ENCODE peak calls at places on chromosomes 16 and 17, in eight cellular contexts. Q is pancreas; A is left ventricle myocardium inferior; D is endodermal cell; P is brain microvascular endothelial cell; I is ascending aorta; M is CD8-positive, alpha-beta T cell; J is B cell. Y is an unnamed sample.

GRCh38 chr17:29390856-29391631 is 881 bp downstream of the TAOK1 start:
- DNase-seq in P (peak), Q (peak), M (no peak), A (peak), J (peak), I (no peak), D (peak), Y (no peak)

GRCh38 chr17:45907720-45908395 is 13.5 kb downstream of the MAPT start:
- DNase-seq in D (no peak), M (no peak), P (no peak), I (no peak), Q (no peak), J (no peak), A (no peak), Y (no peak)

GRCh38 chr17:77392376-77393273 is 251.9 kb downstream of the SEC14L1 start:
- DNase-seq in P (no peak), M (no peak), A (peak), Q (peak), D (peak), J (no peak), I (no peak), Y (no peak)

GRCh38 chr17:44829558-44830358 is at the start of gene GJC1:
- DNase-seq in I (no peak), J (no peak), Q (peak), A (peak), P (no peak), M (no peak), D (peak), Y (peak)

GRCh38 chr17:50136096-50136687 is 6.2 kb upstream of the SAMD14 start:
- DNase-seq in P (no peak), J (no peak), D (no peak), M (no peak), A (no peak), I (no peak), Q (no peak), Y (no peak)

GRCh38 chr16:80948886-80949502 is 57.7 kb downstream of the CMC2 start:
- DNase-seq in J (no peak), P (no peak), M (no peak), I (no peak), Q (peak), A (peak), D (peak), Y (peak)

GRCh38 chr16:3023415-3023668 is 400 bp downstream of the HCFC1R1 start:
- DNase-seq in J (no peak), Q (no peak), A (peak), M (no peak), P (peak), D (no peak), I (no peak), Y (no peak)

GRCh38 chr17:8047769-8048110 is 8.9 kb downstream of the ALOX15B start:
- DNase-seq in A (no peak), D (no peak), I (no peak), M (no peak), Q (no peak), J (no peak), P (no peak), Y (no peak)

GRCh38 chr17:57553525-57553924 is 191.6 kb downstream of the CCDC182 start:
- DNase-seq in A (no peak), J (no peak), M (no peak), D (no peak), P (no peak), I (no peak), Q (no peak), Y (no peak)

GRCh38 chr16:14409563-14409962 is 220.5 kb downstream of the PARN start:
- DNase-seq in Q (no peak), A (no peak), J (no peak), M (no peak), I (peak), D (no peak), P (peak), Y (no peak)

GRCh38 chr16:75288596-75289120 is 37.2 kb upstream of the BCAR1 start:
- DNase-seq in D (no peak), P (no peak), A (no peak), M (peak), J (no peak), Q (no peak), I (no peak), Y (no peak)

GRCh38 chr17:35808240-35808961 is 883 bp upstream of the TAF15 start:
- DNase-seq in A (no peak), D (peak), M (no peak), I (no peak), Q (no peak), J (no peak), P (no peak), Y (no peak)

GRCh38 chr16:66335704-66336329 is 30.7 kb upstream of the CDH5 start:
- DNase-seq in A (peak), Q (no peak), J (no peak), D (no peak), P (peak), I (no peak), M (no peak), Y (no peak)

GRCh38 chr16:21260870-21261791 is 17.0 kb downstream of the CRYM start:
- DNase-seq in I (no peak), D (no peak), Q (no peak), J (no peak), M (no peak), P (peak), A (no peak), Y (no peak)

GRCh38 chr17:29292992-29293889 is 707 bp downstream of the NUFIP2 start:
- DNase-seq in J (peak), D (peak), P (peak), A (peak), M (peak), Q (peak), I (peak), Y (peak)

GRCh38 chr16:79286646-79287423 is 313.7 kb downstream of the MAF start:
- DNase-seq in M (no peak), D (peak), Q (peak), A (peak), P (no peak), J (peak), I (peak), Y (peak)

GRCh38 chr17:83180264-83180995 is 101.0 kb downstream of the METRNL start:
- DNase-seq in M (no peak), P (no peak), J (no peak), D (peak), A (no peak), I (no peak), Q (no peak), Y (no peak)

GRCh38 chr17:42283241-42284019 is 4.9 kb upstream of the STAT5A start:
- DNase-seq in P (no peak), A (no peak), Q (no peak), M (no peak), D (peak), J (no peak), I (no peak), Y (no peak)

GRCh38 chr16:56788435-56788834 is 58.5 kb downstream of the NUP93 start:
- DNase-seq in J (no peak), A (no peak), P (no peak), D (no peak), Q (no peak), M (no peak), I (no peak), Y (no peak)

GRCh38 chr17:47775181-47775580 is 42.1 kb downstream of the TBX21 start:
- DNase-seq in D (no peak), A (no peak), P (no peak), I (no peak), Q (no peak), J (no peak), M (no peak), Y (no peak)

GRCh38 chr17:32445075-32445427 is 741 bp downstream of the PSMD11 start:
- DNase-seq in A (no peak), D (peak), I (no peak), M (no peak), Q (no peak), J (no peak), P (peak), Y (no peak)

GRCh38 chr17:42928714-42929496 is 28.3 kb downstream of the G6PC1 start:
- DNase-seq in J (peak), D (peak), Q (no peak), M (no peak), A (no peak), I (peak), P (peak), Y (peak)

GRCh38 chr17:82495844-82496528 is 23.5 kb upstream of the FOXK2 start:
- DNase-seq in D (peak), A (no peak), P (no peak), M (no peak), Q (no peak), I (no peak), J (no peak), Y (no peak)

GRCh38 chr16:77499373-77500285 is 64.8 kb upstream of the ADAMTS18 start:
- DNase-seq in P (peak), Q (no peak), J (no peak), D (peak), M (no peak), A (peak), I (no peak), Y (no peak)

GRCh38 chr17:17001874-17002520 is 30.1 kb upstream of the TNFRSF13B start:
- DNase-seq in P (peak), Q (peak), J (peak), M (peak), D (peak), A (peak), I (no peak), Y (peak)

GRCh38 chr16:24689128-24689527 is 40.3 kb upstream of the TNRC6A start:
- DNase-seq in A (no peak), P (no peak), Q (no peak), J (no peak), I (no peak), D (peak), M (no peak), Y (peak)

GRCh38 chr16:52193441-52193840 is 353.5 kb downstream of the TOX3 start:
- DNase-seq in P (no peak), D (no peak), J (no peak), M (no peak), Q (no peak), A (no peak), I (no peak), Y (no peak)

GRCh38 chr16:30902070-30902972 is 5.9 kb downstream of the CTF1 start:
- DNase-seq in D (peak), I (no peak), M (no peak), J (no peak), P (peak), A (peak), Q (peak), Y (peak)

GRCh38 chr17:39357488-39357887 is 43.9 kb downstream of the FBXL20 start:
- DNase-seq in I (no peak), D (no peak), P (no peak), A (no peak), M (no peak), J (no peak), Q (no peak), Y (no peak)

GRCh38 chr17:39352986-39353385 is 48.4 kb downstream of the FBXL20 start:
- DNase-seq in I (no peak), M (no peak), D (no peak), A (no peak), J (no peak), Q (no peak), P (no peak), Y (no peak)

GRCh38 chr17:39349246-39349645 is 52.2 kb downstream of the FBXL20 start:
- DNase-seq in I (no peak), M (no peak), J (no peak), A (no peak), Q (no peak), P (no peak), D (no peak), Y (no peak)

GRCh38 chr17:39351508-39351907 is 49.9 kb downstream of the FBXL20 start:
- DNase-seq in D (no peak), I (no peak), P (no peak), Q (no peak), A (no peak), J (no peak), M (no peak), Y (no peak)

GRCh38 chr17:39352511-39352910 is 48.9 kb downstream of the FBXL20 start:
- DNase-seq in D (no peak), J (no peak), I (no peak), P (no peak), M (no peak), Q (no peak), A (no peak), Y (no peak)
- TF ChIP-seq CTCF in D (no peak), J (no peak), I (no peak), P (no peak), M (no peak), Q (no peak), A (no peak), Y (no peak)

DNA sequence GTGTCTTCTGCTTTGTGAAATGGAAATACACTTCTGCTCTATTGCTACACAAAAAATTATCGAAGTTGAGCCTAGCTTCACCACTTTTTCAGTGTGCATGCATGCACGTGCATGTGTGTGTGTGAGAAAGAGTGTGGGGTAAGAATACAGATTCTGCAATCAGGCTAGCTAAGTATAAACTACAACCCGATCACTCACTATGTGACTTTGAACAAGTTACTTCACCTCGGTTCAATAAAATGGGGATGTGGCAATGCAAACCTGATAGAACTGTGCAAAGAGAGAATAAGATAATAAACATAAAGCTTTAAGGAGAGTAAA is 51.9 kb upstream of the FOXF1 start:
- DNase-seq in M (no peak), A (no peak), J (no peak), D (no peak), I (no peak), Q (no peak), P (no peak), Y (no peak)
- TF ChIP-seq CTCF in M (no peak), A (no peak), J (no peak), D (no peak), I (no peak), Q (no peak), P (no peak), Y (no peak)

GRCh38 chr17:40841246-40841645 is 18.8 kb upstream of the KRT10 start:
- DNase-seq in I (no peak), J (no peak), M (no peak), P (no peak), D (no peak), Q (no peak), A (no peak), Y (no peak)
- TF ChIP-seq CTCF in I (no peak), J (no peak), M (no peak), P (no peak), D (no peak), Q (no peak), A (no peak), Y (no peak)

GRCh38 chr17:13619462-13619861 is 17.7 kb upstream of the HS3ST3A1 start:
- DNase-seq in A (no peak), J (no peak), M (no peak), I (no peak), Q (no peak), P (no peak), D (no peak), Y (no peak)
- TF ChIP-seq CTCF in A (no peak), J (no peak), M (no peak), I (no peak), Q (no peak), P (peak), D (peak), Y (no peak)